ENCODE peak calls at places on chromosomes 7 and 10, in four cellular contexts. One of them, this sample, is unnamed.

GRCh38 chr10:12780634-12781601 is 220.6 kb downstream of the CCDC3 start:
- DNase-seq in T1000: no peak
- DNase-seq in NCI-H187 treated with DMSO at 0.1 percent for 48 hours: no peak
- DNase-seq in RPMI7951: no peak
- DNase-seq in this sample: no peak

GRCh38 chr10:131731780-131732630 is 168.8 kb upstream of the PPP2R2D start:
- DNase-seq in T1000: no peak
- DNase-seq in NCI-H187 treated with DMSO at 0.1 percent for 48 hours: no peak
- DNase-seq in RPMI7951: no peak
- DNase-seq in this sample: no peak

GRCh38 chr7:82335927-82336326 is 107.7 kb downstream of the CACNA2D1 start:
- DNase-seq in T1000: no peak
- DNase-seq in NCI-H187 treated with DMSO at 0.1 percent for 48 hours: peak; percentile 96
- DNase-seq in RPMI7951: peak; percentile 26
- DNase-seq in this sample: peak; percentile 100

GRCh38 chr10:123356101-123356500 is 201.9 kb downstream of the BUB3 start:
- DNase-seq in RPMI7951: peak; percentile 20
- DNase-seq in T1000: no peak
- DNase-seq in NCI-H187 treated with DMSO at 0.1 percent for 48 hours: no peak
- DNase-seq in this sample: no peak

GRCh38 chr7:112995091-112995824 is 91.4 kb downstream of the GPR85 start:
- DNase-seq in NCI-H187 treated with DMSO at 0.1 percent for 48 hours: no peak
- DNase-seq in RPMI7951: peak; percentile 87
- DNase-seq in T1000: peak; percentile 18
- DNase-seq in this sample: no peak

GRCh38 chr10:5546891-5547683 is 22.3 kb downstream of the CALML3 start:
- DNase-seq in NCI-H187 treated with DMSO at 0.1 percent for 48 hours: no peak
- DNase-seq in T1000: peak; percentile 27
- DNase-seq in RPMI7951: peak; percentile 72
- DNase-seq in this sample: no peak

GRCh38 chr7:157679607-157680006 is 342.8 kb downstream of the DNAJB6 start:
- DNase-seq in NCI-H187 treated with DMSO at 0.1 percent for 48 hours: no peak
- DNase-seq in T1000: no peak
- DNase-seq in RPMI7951: no peak
- DNase-seq in this sample: no peak

GRCh38 chr10:124736491-124737136 is 7.6 kb downstream of the FAM53B start:
- DNase-seq in T1000: no peak
- DNase-seq in NCI-H187 treated with DMSO at 0.1 percent for 48 hours: no peak
- DNase-seq in RPMI7951: peak; percentile 83
- DNase-seq in this sample: no peak

GRCh38 chr7:135154734-135155133 is 6.9 kb downstream of the TMEM140 start:
- DNase-seq in NCI-H187 treated with DMSO at 0.1 percent for 48 hours: no peak
- DNase-seq in T1000: no peak
- DNase-seq in RPMI7951: no peak
- DNase-seq in this sample: no peak

GRCh38 chr7:125253454-125254182 is 324.0 kb upstream of the POT1 start:
- DNase-seq in RPMI7951: no peak
- DNase-seq in T1000: no peak
- DNase-seq in NCI-H187 treated with DMSO at 0.1 percent for 48 hours: no peak
- DNase-seq in this sample: no peak

GRCh38 chr7:151762501-151763245 is 114.2 kb downstream of the PRKAG2 start:
- DNase-seq in T1000: no peak
- DNase-seq in NCI-H187 treated with DMSO at 0.1 percent for 48 hours: no peak
- DNase-seq in RPMI7951: no peak
- DNase-seq in this sample: no peak

GRCh38 chr10:97685395-97685958 is 1.6 kb downstream of the AVPI1 start:
- DNase-seq in RPMI7951: peak; percentile 57
- DNase-seq in NCI-H187 treated with DMSO at 0.1 percent for 48 hours: no peak
- DNase-seq in T1000: no peak
- DNase-seq in this sample: no peak

GRCh38 chr7:32290015-32290414 is 200.2 kb downstream of the LSM5 start:
- DNase-seq in RPMI7951: no peak
- DNase-seq in T1000: no peak
- DNase-seq in NCI-H187 treated with DMSO at 0.1 percent for 48 hours: no peak
- DNase-seq in this sample: peak; percentile 81

GRCh38 chr7:22564511-22565045 is 64.6 kb upstream of the STEAP1B start:
- DNase-seq in RPMI7951: peak; percentile 100
- DNase-seq in T1000: peak; percentile 21
- DNase-seq in NCI-H187 treated with DMSO at 0.1 percent for 48 hours: no peak
- DNase-seq in this sample: no peak

GRCh38 chr7:142329062-142329788 is 71.4 kb upstream of the PRSS58 start:
- DNase-seq in NCI-H187 treated with DMSO at 0.1 percent for 48 hours: no peak
- DNase-seq in RPMI7951: no peak
- DNase-seq in T1000: no peak
- DNase-seq in this sample: no peak

GRCh38 chr10:9163699-9164098 is 1109.2 kb downstream of the GATA3 start:
- DNase-seq in T1000: no peak
- DNase-seq in NCI-H187 treated with DMSO at 0.1 percent for 48 hours: no peak
- DNase-seq in RPMI7951: no peak
- DNase-seq in this sample: no peak

GRCh38 chr7:125059861-125060456 is 130.3 kb upstream of the POT1 start:
- DNase-seq in NCI-H187 treated with DMSO at 0.1 percent for 48 hours: no peak
- DNase-seq in RPMI7951: no peak
- DNase-seq in T1000: no peak
- DNase-seq in this sample: no peak

GRCh38 chr7:5439209-5439571 is 15.6 kb upstream of the TNRC18 start:
- DNase-seq in RPMI7951: no peak
- DNase-seq in T1000: no peak
- DNase-seq in NCI-H187 treated with DMSO at 0.1 percent for 48 hours: no peak
- DNase-seq in this sample: no peak

GRCh38 chr10:79065091-79065551 is 3.6 kb upstream of the ZMIZ1 start:
- DNase-seq in NCI-H187 treated with DMSO at 0.1 percent for 48 hours: no peak
- DNase-seq in T1000: no peak
- DNase-seq in RPMI7951: no peak
- DNase-seq in this sample: no peak

GRCh38 chr7:45888185-45888992 is at the start of gene IGFBP1:
- DNase-seq in T1000: no peak
- DNase-seq in NCI-H187 treated with DMSO at 0.1 percent for 48 hours: no peak
- DNase-seq in RPMI7951: no peak
- DNase-seq in this sample: no peak

GRCh38 chr7:136956232-136956631 is 87.8 kb downstream of the CHRM2 start:
- DNase-seq in RPMI7951: peak; percentile 72
- DNase-seq in T1000: no peak
- DNase-seq in NCI-H187 treated with DMSO at 0.1 percent for 48 hours: no peak
- DNase-seq in this sample: no peak

GRCh38 chr7:17624379-17624778 is 315.9 kb downstream of the SNX13 start:
- DNase-seq in RPMI7951: no peak
- DNase-seq in T1000: no peak
- DNase-seq in NCI-H187 treated with DMSO at 0.1 percent for 48 hours: no peak
- DNase-seq in this sample: no peak